ENCODE peak calls at places on chromosomes 1 and 21, in ten cellular contexts. One of them, this sample, is unnamed.

GRCh38 chr1:86155061-86155806 is 1.3 kb downstream of the COL24A1 start:
- DNase-seq in transverse colon: no peak
- DNase-seq in uterus: no peak
- DNase-seq in right lobe of liver: peak; percentile 25
- DNase-seq in breast epithelium: no peak
- DNase-seq in cardiac muscle cell: peak; percentile 63
- DNase-seq in HFF-Myc: no peak
- DNase-seq in GM10248: peak; percentile 13
- DNase-seq in SK-N-SH: peak; percentile 47
- DNase-seq in adrenal gland: no peak
- DNase-seq in this sample: no peak

GRCh38 chr1:93827633-93828436 is 51.2 kb downstream of the DNTTIP2 start:
- DNase-seq in SK-N-SH: no peak
- DNase-seq in transverse colon: no peak
- DNase-seq in right lobe of liver: no peak
- DNase-seq in breast epithelium: no peak
- DNase-seq in HFF-Myc: no peak
- DNase-seq in uterus: no peak
- DNase-seq in adrenal gland: no peak
- DNase-seq in GM10248: no peak
- DNase-seq in cardiac muscle cell: peak; percentile 57
- DNase-seq in this sample: no peak

GRCh38 chr21:41899431-41900202 is 20.5 kb upstream of the PRDM15 start:
- DNase-seq in adrenal gland: no peak
- DNase-seq in GM10248: peak; percentile 61
- DNase-seq in transverse colon: no peak
- DNase-seq in right lobe of liver: no peak
- DNase-seq in breast epithelium: no peak
- DNase-seq in HFF-Myc: no peak
- DNase-seq in uterus: no peak
- DNase-seq in cardiac muscle cell: no peak
- DNase-seq in SK-N-SH: no peak
- DNase-seq in this sample: no peak

GRCh38 chr1:25765910-25766645 is 33.9 kb upstream of the SELENON start:
- DNase-seq in GM10248: no peak
- DNase-seq in right lobe of liver: no peak
- DNase-seq in adrenal gland: no peak
- DNase-seq in SK-N-SH: peak; percentile 64
- DNase-seq in transverse colon: no peak
- DNase-seq in HFF-Myc: no peak
- DNase-seq in cardiac muscle cell: no peak
- DNase-seq in uterus: no peak
- DNase-seq in breast epithelium: no peak
- DNase-seq in this sample: no peak

GRCh38 chr1:117580882-117581281 is 25.0 kb upstream of the TENT5C start:
- DNase-seq in right lobe of liver: no peak
- DNase-seq in breast epithelium: no peak
- DNase-seq in transverse colon: no peak
- DNase-seq in cardiac muscle cell: no peak
- DNase-seq in HFF-Myc: no peak
- DNase-seq in GM10248: no peak
- DNase-seq in uterus: no peak
- DNase-seq in adrenal gland: no peak
- DNase-seq in SK-N-SH: no peak
- DNase-seq in this sample: no peak

GRCh38 chr1:90149101-90149500 is 154.2 kb downstream of the ZNF326 start:
- DNase-seq in uterus: no peak
- DNase-seq in transverse colon: no peak
- DNase-seq in cardiac muscle cell: no peak
- DNase-seq in breast epithelium: no peak
- DNase-seq in SK-N-SH: no peak
- DNase-seq in right lobe of liver: no peak
- DNase-seq in adrenal gland: no peak
- DNase-seq in GM10248: no peak
- DNase-seq in HFF-Myc: no peak
- DNase-seq in this sample: no peak

GRCh38 chr1:8880068-8880676 is 1.7 kb upstream of the ENO1 start:
- DNase-seq in transverse colon: peak; percentile 48
- DNase-seq in breast epithelium: no peak
- DNase-seq in adrenal gland: peak; percentile 87
- DNase-seq in SK-N-SH: no peak
- DNase-seq in GM10248: peak; percentile 50
- DNase-seq in right lobe of liver: peak; percentile 62
- DNase-seq in HFF-Myc: peak; percentile 72
- DNase-seq in uterus: peak; percentile 75
- DNase-seq in cardiac muscle cell: peak; percentile 97
- DNase-seq in this sample: no peak

GRCh38 chr1:231040019-231040799 is at the start of gene FAM89A:
- DNase-seq in cardiac muscle cell: peak; percentile 60
- DNase-seq in uterus: peak; percentile 74
- DNase-seq in breast epithelium: peak; percentile 55
- DNase-seq in adrenal gland: peak; percentile 68
- DNase-seq in GM10248: peak; percentile 89
- DNase-seq in HFF-Myc: no peak
- DNase-seq in SK-N-SH: peak; percentile 89
- DNase-seq in right lobe of liver: peak; percentile 82
- DNase-seq in transverse colon: peak; percentile 72
- DNase-seq in this sample: no peak

GRCh38 chr1:79124756-79125155 is 118.2 kb upstream of the ADGRL4 start:
- DNase-seq in adrenal gland: no peak
- DNase-seq in transverse colon: no peak
- DNase-seq in HFF-Myc: no peak
- DNase-seq in uterus: no peak
- DNase-seq in right lobe of liver: no peak
- DNase-seq in GM10248: no peak
- DNase-seq in SK-N-SH: no peak
- DNase-seq in breast epithelium: no peak
- DNase-seq in cardiac muscle cell: no peak
- DNase-seq in this sample: no peak

GRCh38 chr1:50971748-50972305 is 1.8 kb downstream of the CDKN2C start:
- DNase-seq in HFF-Myc: no peak
- DNase-seq in breast epithelium: no peak
- DNase-seq in right lobe of liver: no peak
- DNase-seq in GM10248: no peak
- DNase-seq in SK-N-SH: no peak
- DNase-seq in uterus: no peak
- DNase-seq in adrenal gland: no peak
- DNase-seq in transverse colon: no peak
- DNase-seq in cardiac muscle cell: no peak
- DNase-seq in this sample: no peak

GRCh38 chr1:3068400-3069361 is at the start of gene PRDM16:
- DNase-seq in uterus: no peak
- DNase-seq in right lobe of liver: peak; percentile 26
- DNase-seq in cardiac muscle cell: peak; percentile 41
- DNase-seq in GM10248: no peak
- DNase-seq in HFF-Myc: no peak
- DNase-seq in adrenal gland: no peak
- DNase-seq in breast epithelium: no peak
- DNase-seq in transverse colon: no peak
- DNase-seq in SK-N-SH: no peak
- DNase-seq in this sample: no peak

GRCh38 chr21:17250651-17251294 is 262.1 kb upstream of the CXADR start:
- DNase-seq in HFF-Myc: no peak
- DNase-seq in right lobe of liver: no peak
- DNase-seq in adrenal gland: no peak
- DNase-seq in GM10248: no peak
- DNase-seq in transverse colon: no peak
- DNase-seq in uterus: no peak
- DNase-seq in cardiac muscle cell: no peak
- DNase-seq in breast epithelium: no peak
- DNase-seq in SK-N-SH: peak; percentile 6
- DNase-seq in this sample: no peak

GRCh38 chr21:45152265-45152746 is 77.9 kb downstream of the ADARB1 start:
- DNase-seq in SK-N-SH: no peak
- DNase-seq in transverse colon: peak; percentile 50
- DNase-seq in adrenal gland: peak; percentile 76
- DNase-seq in breast epithelium: no peak
- DNase-seq in GM10248: peak; percentile 74
- DNase-seq in uterus: no peak
- DNase-seq in right lobe of liver: no peak
- DNase-seq in cardiac muscle cell: no peak
- DNase-seq in HFF-Myc: no peak
- DNase-seq in this sample: no peak

DNA sequence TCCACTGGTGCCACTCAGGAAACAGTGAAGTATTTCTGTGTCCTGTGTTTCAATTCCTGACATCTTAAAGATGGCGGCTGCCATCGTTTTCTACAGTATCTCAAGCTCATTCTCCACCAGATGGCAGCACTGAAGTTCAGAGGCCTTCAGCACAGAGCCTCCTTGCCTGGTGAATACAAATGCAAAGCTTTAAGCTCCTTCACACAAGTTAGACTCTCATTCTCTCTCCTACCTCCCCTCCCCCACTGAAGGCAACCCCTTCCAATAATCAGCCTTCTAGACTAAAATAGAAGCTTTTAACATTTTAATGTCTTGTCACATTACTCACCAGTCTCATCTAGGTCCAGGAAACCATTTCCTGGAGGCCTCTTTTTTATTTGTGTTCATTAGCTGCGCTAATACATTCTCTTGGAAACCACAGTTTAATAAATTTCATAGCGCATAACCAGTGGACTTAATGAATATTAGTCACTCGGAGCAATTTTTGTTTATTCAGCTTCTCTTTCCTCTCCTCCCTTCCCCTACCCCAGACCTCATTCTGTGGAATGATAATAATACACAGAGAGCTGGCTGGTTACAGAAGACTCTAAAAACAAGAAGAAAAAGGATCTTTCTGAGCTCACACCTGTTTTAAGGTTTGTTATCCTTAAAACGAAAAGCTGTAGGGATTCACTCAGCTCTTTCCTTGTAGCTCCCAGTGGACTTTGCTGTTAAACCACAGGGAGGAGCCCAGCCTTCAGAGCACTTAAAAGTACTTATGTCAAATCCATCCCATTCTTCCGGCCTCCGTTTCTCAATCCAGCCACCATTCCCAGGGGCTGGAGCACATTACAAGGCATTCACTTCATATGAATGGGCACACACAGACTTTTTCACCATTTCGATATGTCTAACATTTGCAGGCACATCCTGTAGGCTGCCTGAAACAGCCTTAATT is 384.9 kb downstream of the HLX start:
- DNase-seq in HFF-Myc: peak; percentile 79
- DNase-seq in transverse colon: peak; percentile 22
- DNase-seq in SK-N-SH: peak; percentile 50
- DNase-seq in adrenal gland: peak; percentile 84
- DNase-seq in right lobe of liver: peak; percentile 25
- DNase-seq in uterus: no peak
- DNase-seq in cardiac muscle cell: peak; percentile 88
- DNase-seq in GM10248: peak; percentile 42
- DNase-seq in breast epithelium: no peak
- DNase-seq in this sample: no peak
- TF ChIP-seq CTCF in HFF-Myc: peak; percentile 58
- TF ChIP-seq CTCF in transverse colon: no peak
- TF ChIP-seq CTCF in SK-N-SH: peak; percentile 83
- TF ChIP-seq CTCF in adrenal gland: peak; percentile 40
- TF ChIP-seq CTCF in right lobe of liver: peak; percentile 68
- TF ChIP-seq CTCF in uterus: peak; percentile 51
- TF ChIP-seq CTCF in cardiac muscle cell: peak; percentile 61
- TF ChIP-seq CTCF in GM10248: peak; percentile 37
- TF ChIP-seq CTCF in breast epithelium: no peak
- TF ChIP-seq CTCF in this sample: no peak

GRCh38 chr21:32727728-32728454 is at the start of gene SYNJ1:
- DNase-seq in breast epithelium: peak; percentile 94
- DNase-seq in right lobe of liver: peak; percentile 98
- DNase-seq in cardiac muscle cell: peak; percentile 97
- DNase-seq in HFF-Myc: peak; percentile 59
- DNase-seq in uterus: peak; percentile 96
- DNase-seq in SK-N-SH: peak; percentile 97
- DNase-seq in transverse colon: peak; percentile 97
- DNase-seq in adrenal gland: peak; percentile 97
- DNase-seq in GM10248: peak; percentile 98
- DNase-seq in this sample: peak; percentile 79
- TF ChIP-seq CTCF in breast epithelium: no peak
- TF ChIP-seq CTCF in right lobe of liver: no peak
- TF ChIP-seq CTCF in cardiac muscle cell: no peak
- TF ChIP-seq CTCF in HFF-Myc: no peak
- TF ChIP-seq CTCF in uterus: no peak
- TF ChIP-seq CTCF in SK-N-SH: no peak
- TF ChIP-seq CTCF in transverse colon: no peak
- TF ChIP-seq CTCF in adrenal gland: no peak
- TF ChIP-seq CTCF in GM10248: no peak
- TF ChIP-seq CTCF in this sample: no peak

GRCh38 chr1:196659471-196659870 is 7.6 kb downstream of the CFH start:
- DNase-seq in transverse colon: no peak
- DNase-seq in GM10248: no peak
- DNase-seq in HFF-Myc: no peak
- DNase-seq in right lobe of liver: no peak
- DNase-seq in breast epithelium: no peak
- DNase-seq in cardiac muscle cell: no peak
- DNase-seq in uterus: no peak
- DNase-seq in adrenal gland: no peak
- DNase-seq in SK-N-SH: no peak
- DNase-seq in this sample: no peak

GRCh38 chr1:196661345-196661744 is 9.5 kb downstream of the CFH start:
- DNase-seq in SK-N-SH: no peak
- DNase-seq in cardiac muscle cell: no peak
- DNase-seq in adrenal gland: no peak
- DNase-seq in right lobe of liver: no peak
- DNase-seq in breast epithelium: no peak
- DNase-seq in transverse colon: no peak
- DNase-seq in GM10248: no peak
- DNase-seq in HFF-Myc: no peak
- DNase-seq in uterus: no peak
- DNase-seq in this sample: no peak

GRCh38 chr1:196655494-196655893 is 3.7 kb downstream of the CFH start:
- DNase-seq in SK-N-SH: no peak
- DNase-seq in breast epithelium: no peak
- DNase-seq in adrenal gland: no peak
- DNase-seq in transverse colon: no peak
- DNase-seq in uterus: no peak
- DNase-seq in GM10248: no peak
- DNase-seq in HFF-Myc: no peak
- DNase-seq in cardiac muscle cell: no peak
- DNase-seq in right lobe of liver: peak; percentile 49
- DNase-seq in this sample: no peak

GRCh38 chr1:196660272-196660671 is 8.4 kb downstream of the CFH start:
- DNase-seq in transverse colon: no peak
- DNase-seq in breast epithelium: no peak
- DNase-seq in SK-N-SH: no peak
- DNase-seq in adrenal gland: no peak
- DNase-seq in uterus: no peak
- DNase-seq in HFF-Myc: no peak
- DNase-seq in right lobe of liver: no peak
- DNase-seq in GM10248: no peak
- DNase-seq in cardiac muscle cell: no peak
- DNase-seq in this sample: no peak

GRCh38 chr1:196660912-196661311 is 9.1 kb downstream of the CFH start:
- DNase-seq in transverse colon: no peak
- DNase-seq in adrenal gland: no peak
- DNase-seq in breast epithelium: no peak
- DNase-seq in SK-N-SH: peak; percentile 46
- DNase-seq in GM10248: peak; percentile 23
- DNase-seq in cardiac muscle cell: peak; percentile 63
- DNase-seq in right lobe of liver: no peak
- DNase-seq in uterus: no peak
- DNase-seq in HFF-Myc: no peak
- DNase-seq in this sample: no peak
- TF ChIP-seq CTCF in transverse colon: peak; percentile 44
- TF ChIP-seq CTCF in adrenal gland: peak; percentile 50
- TF ChIP-seq CTCF in breast epithelium: peak; percentile 68
- TF ChIP-seq CTCF in SK-N-SH: peak; percentile 74
- TF ChIP-seq CTCF in GM10248: peak; percentile 34
- TF ChIP-seq CTCF in cardiac muscle cell: peak; percentile 35
- TF ChIP-seq CTCF in right lobe of liver: peak; percentile 59
- TF ChIP-seq CTCF in uterus: peak; percentile 59
- TF ChIP-seq CTCF in HFF-Myc: no peak
- TF ChIP-seq CTCF in this sample: no peak

GRCh38 chr1:30755746-30756145 is 1.8 kb downstream of the LAPTM5 start:
- DNase-seq in adrenal gland: no peak
- DNase-seq in HFF-Myc: no peak
- DNase-seq in uterus: no peak
- DNase-seq in right lobe of liver: no peak
- DNase-seq in GM10248: no peak
- DNase-seq in cardiac muscle cell: no peak
- DNase-seq in transverse colon: no peak
- DNase-seq in breast epithelium: no peak
- DNase-seq in SK-N-SH: no peak
- DNase-seq in this sample: no peak
- TF ChIP-seq CTCF in adrenal gland: no peak
- TF ChIP-seq CTCF in HFF-Myc: no peak
- TF ChIP-seq CTCF in uterus: no peak
- TF ChIP-seq CTCF in right lobe of liver: no peak
- TF ChIP-seq CTCF in GM10248: peak; percentile 44
- TF ChIP-seq CTCF in cardiac muscle cell: no peak
- TF ChIP-seq CTCF in transverse colon: no peak
- TF ChIP-seq CTCF in breast epithelium: no peak
- TF ChIP-seq CTCF in SK-N-SH: no peak
- TF ChIP-seq CTCF in this sample: no peak